ENCODE peak calls at places on chromosomes 11 and 22, in ten cellular contexts. U, O, Y, S, V, N, R, X, A and W are unnamed samples.

GRCh38 chr11:99351620-99352019 is 330.9 kb downstream of the CNTN5 start:
- DNase-seq in U (no peak), O (no peak), Y (no peak), S (no peak), V (no peak), N (no peak), R (no peak), X (no peak), A (no peak), W (no peak)

GRCh38 chr22:43826142-43827093 is 14.3 kb upstream of the EFCAB6 start:
- DNase-seq in U (no peak), O (no peak), Y (peak), S (no peak), V (no peak), N (peak), R (peak), X (no peak), A (no peak), W (no peak)

GRCh38 chr11:102518296-102519094 is 12.1 kb downstream of the MMP7 start:
- DNase-seq in U (no peak), O (no peak), Y (no peak), S (no peak), V (no peak), N (no peak), R (no peak), X (no peak), A (no peak), W (no peak)

GRCh38 chr11:134461621-134462020 is 49.6 kb upstream of the B3GAT1 start:
- DNase-seq in U (no peak), O (no peak), Y (no peak), S (no peak), V (no peak), N (no peak), R (no peak), X (no peak), A (no peak), W (no peak)

GRCh38 chr11:28461338-28461737 is 353.1 kb downstream of the METTL15 start:
- DNase-seq in U (no peak), O (no peak), Y (peak), S (no peak), V (no peak), N (no peak), R (no peak), X (no peak), A (no peak), W (no peak)

GRCh38 chr22:37208401-37209139 is 3.7 kb downstream of the SSTR3 start:
- DNase-seq in U (no peak), O (no peak), Y (no peak), S (no peak), V (no peak), N (no peak), R (peak), X (no peak), A (no peak), W (no peak)

GRCh38 chr11:124460459-124460858 is 15.0 kb upstream of the OR8B8 start:
- DNase-seq in U (no peak), O (no peak), Y (no peak), S (no peak), V (no peak), N (no peak), R (no peak), X (no peak), A (no peak), W (no peak)

GRCh38 chr11:20621679-20622078 is 22.3 kb downstream of the SLC6A5 start:
- DNase-seq in U (no peak), O (no peak), Y (no peak), S (no peak), V (no peak), N (no peak), R (no peak), X (no peak), A (no peak), W (no peak)

GRCh38 chr11:128720522-128720985 is 26.7 kb downstream of the FLI1 start:
- DNase-seq in U (peak), O (no peak), Y (no peak), S (peak), V (no peak), N (no peak), R (peak), X (no peak), A (no peak), W (no peak)

GRCh38 chr11:128522943-128523518 is 64.3 kb downstream of the ETS1 start:
- DNase-seq in U (peak), O (no peak), Y (no peak), S (no peak), V (no peak), N (no peak), R (no peak), X (no peak), A (peak), W (no peak)

GRCh38 chr11:28654191-28654590 is 546.0 kb downstream of the METTL15 start:
- DNase-seq in U (no peak), O (no peak), Y (no peak), S (no peak), V (no peak), N (no peak), R (no peak), X (no peak), A (no peak), W (no peak)

GRCh38 chr22:45009881-45010531 is at the start of gene PHF21B:
- DNase-seq in U (peak), O (peak), Y (no peak), S (peak), V (peak), N (peak), R (no peak), X (peak), A (no peak), W (peak)

GRCh38 chr11:103609117-103610066 is 427.0 kb upstream of the DDI1 start:
- DNase-seq in U (no peak), O (no peak), Y (peak), S (no peak), V (peak), N (no peak), R (no peak), X (peak), A (no peak), W (peak)

GRCh38 chr22:49827853-49828598 is at the start of gene BRD1:
- DNase-seq in U (peak), O (peak), Y (no peak), S (peak), V (peak), N (peak), R (peak), X (peak), A (no peak), W (peak)